ENCODE peak calls at places on chromosomes 5 and 9, in ten cellular contexts. J is KBM-7; G is foreskin fibroblast; V is Caki2; C is EH; D is mucosa of descending colon; K is NCI-H1105; R is ureter; T is NCI-H1694 treated with DMSO at 0.1 percent for 48 hours; Y is stimulated activated CD4-positive, alpha-beta T cell treated with anti-CD3 and anti-CD28 coated beads, Interleukin-4, amount 100 ng/mL, for 4 hours. I is an unnamed sample.

GRCh38 chr9:71273613-71274012 is 152.2 kb upstream of the TRPM3 start:
- DNase-seq in J (no peak), G (no peak), V (no peak), C (no peak), D (no peak), K (no peak), R (no peak), T (no peak), Y (no peak), I (no peak)

GRCh38 chr5:55857247-55857640 is 6.1 kb downstream of the IL31RA start:
- DNase-seq in J (no peak), G (no peak), V (no peak), C (no peak), D (no peak), K (no peak), R (no peak), T (no peak), Y (no peak), I (no peak)

GRCh38 chr5:68169898-68170297 is 45.7 kb upstream of the PIK3R1 start:
- DNase-seq in J (no peak), G (peak), V (no peak), C (no peak), D (no peak), K (no peak), R (no peak), T (no peak), Y (no peak), I (peak)

GRCh38 chr9:16275795-16276624 is 594.5 kb downstream of the BNC2 start:
- DNase-seq in J (no peak), G (no peak), V (no peak), C (no peak), D (no peak), K (no peak), R (no peak), T (no peak), Y (no peak), I (no peak)

GRCh38 chr5:145806923-145807322 is 28.2 kb downstream of the PRELID2 start:
- DNase-seq in J (no peak), G (no peak), V (no peak), C (no peak), D (no peak), K (no peak), R (no peak), T (no peak), Y (no peak), I (no peak)

GRCh38 chr5:1930501-1930879 is 47.8 kb upstream of the IRX4 start:
- DNase-seq in J (no peak), G (no peak), V (no peak), C (no peak), D (no peak), K (no peak), R (no peak), T (no peak), Y (no peak), I (no peak)

GRCh38 chr5:42995152-42995751 is 44.9 kb downstream of the ANXA2R start:
- DNase-seq in J (no peak), G (peak), V (no peak), C (peak), D (no peak), K (no peak), R (no peak), T (no peak), Y (no peak), I (no peak)

GRCh38 chr5:142507528-142507927 is 178.4 kb downstream of the FGF1 start:
- DNase-seq in J (no peak), G (no peak), V (peak), C (no peak), D (no peak), K (no peak), R (no peak), T (no peak), Y (peak), I (no peak)

GRCh38 chr5:24909210-24909609 is 264.4 kb upstream of the CDH10 start:
- DNase-seq in J (no peak), G (no peak), V (no peak), C (no peak), D (no peak), K (no peak), R (no peak), T (no peak), Y (no peak), I (peak)

GRCh38 chr9:126621919-126622735 is 8.4 kb downstream of the LMX1B start:
- DNase-seq in J (no peak), G (no peak), V (no peak), C (no peak), D (no peak), K (no peak), R (no peak), T (no peak), Y (no peak), I (peak)

GRCh38 chr9:82488702-82489578 is 500.4 kb downstream of the SPATA31D1 start:
- DNase-seq in J (no peak), G (peak), V (peak), C (peak), D (no peak), K (peak), R (no peak), T (peak), Y (no peak), I (peak)